ENCODE peak calls at places on chromosome 4, in five cellular contexts. X is lung, N is spleen, H is lower lobe of right lung, U is psoas muscle. S is an unnamed sample. For H3K27me3, the result is how much of the 10 kb centered on the place peaks cover.

GRCh38 chr4:108303488-108304177 is 134.9 kb upstream of the LEF1 start:
- DNase-seq in X (no peak), N (no peak), H (no peak), U (no peak), S (no peak)

GRCh38 chr4:72613959-72614358 is 44.9 kb upstream of the ADAMTS3 start:
- DNase-seq in X (no peak), N (no peak), H (no peak), U (no peak), S (no peak)

GRCh38 chr4:93649828-93650227 is 178.7 kb upstream of the ATOH1 start:
- DNase-seq in X (no peak), N (no peak), H (no peak), U (no peak), S (no peak)

GRCh38 chr4:187208641-187209040 is 485.0 kb upstream of the FAT1 start:
- DNase-seq in X (no peak), N (no peak), H (no peak), U (no peak), S (no peak)

GRCh38 chr4:2370597-2371320 is 47.7 kb downstream of the ZFYVE28 start:
- DNase-seq in X (no peak), N (peak), H (peak), U (no peak), S (peak)

GRCh38 chr4:152032722-152033131 is 271.9 kb upstream of the GATB start:
- DNase-seq in X (no peak), N (no peak), H (no peak), U (no peak), S (no peak)

GRCh38 chr4:121192500-121192899 is 28.4 kb upstream of the TNIP3 start:
- DNase-seq in X (no peak), N (no peak), H (no peak), U (no peak), S (no peak)

GRCh38 chr4:156710571-156711195 is 260.9 kb downstream of the PDGFC start:
- DNase-seq in X (no peak), N (no peak), H (no peak), U (no peak), S (no peak)

GRCh38 chr4:26201119-26201518 is 119.7 kb upstream of the RBPJ start:
- DNase-seq in X (no peak), N (no peak), H (no peak), U (no peak), S (no peak)

GRCh38 chr4:55321707-55322264 is 24.3 kb upstream of the SRD5A3 start:
- DNase-seq in X (peak), N (no peak), H (no peak), U (peak), S (peak)

GRCh38 chr4:78165758-78166157 is 108.6 kb downstream of the FRAS1 start:
- DNase-seq in X (no peak), N (no peak), H (no peak), U (no peak), S (no peak)

GRCh38 chr4:8261851-8262535 is 7.6 kb upstream of the HTRA3 start:
- DNase-seq in X (no peak), N (no peak), H (no peak), U (no peak), S (no peak)

GRCh38 chr4:1512738-1513660 is 106.8 kb upstream of the NKX1-1 start:
- DNase-seq in X (no peak), N (peak), H (peak), U (peak), S (no peak)

GRCh38 chr4:133594246-133595207 is 445.4 kb downstream of the PCDH10 start:
- DNase-seq in X (no peak), N (no peak), H (no peak), U (no peak), S (no peak)

GRCh38 chr4:15837591-15837990 is 59.5 kb downstream of the CD38 start:
- DNase-seq in X (no peak), N (no peak), H (no peak), U (no peak), S (no peak)

GRCh38 chr4:2250003-2250763 is 8.3 kb upstream of the HAUS3 start:
- DNase-seq in X (peak), N (no peak), H (no peak), U (peak), S (no peak)

GRCh38 chr4:154781126-154781982 is at the start of gene RBM46:
- DNase-seq in X (no peak), N (peak), H (no peak), U (no peak), S (no peak)

GRCh38 chr4:83906561-83906960 is 370.7 kb downstream of the GPAT3 start:
- DNase-seq in X (no peak), N (no peak), H (no peak), U (no peak), S (no peak)

GRCh38 chr4:107721436-107722090 is 1.5 kb upstream of the PAPSS1 start:
- DNase-seq in X (no peak), N (peak), H (no peak), U (no peak), S (no peak)

GRCh38 chr4:128735714-128736113 is 73.8 kb upstream of the JADE1 start:
- DNase-seq in X (no peak), N (no peak), H (no peak), U (no peak), S (no peak)

GRCh38 chr4:186644737-186645261 is 78.9 kb downstream of the FAT1 start:
- DNase-seq in X (no peak), N (no peak), H (no peak), U (no peak), S (no peak)

GRCh38 chr4:80266902-80267380 is 477 bp downstream of the FGF5 start:
- DNase-seq in X (no peak), N (peak), H (no peak), U (no peak), S (no peak)

GRCh38 chr4:145299380-145300076 is 119.1 kb upstream of the OTUD4 start:
- DNase-seq in X (no peak), N (no peak), H (no peak), U (no peak), S (peak)

GRCh38 chr4:101287332-101287731 is 60.0 kb downstream of the PPP3CA start:
- DNase-seq in X (no peak), N (no peak), H (no peak), U (no peak), S (no peak)

GRCh38 chr4:8409271-8410065 is 31.1 kb downstream of the ACOX3 start:
- DNase-seq in X (no peak), N (peak), H (peak), U (no peak), S (no peak)

GRCh38 chr4:96913437-96914075 is 1073.7 kb downstream of the PDHA2 start:
- DNase-seq in X (no peak), N (no peak), H (no peak), U (no peak), S (no peak)

GRCh38 chr4:111773858-111774257 is 371.4 kb upstream of the FAM241A start:
- DNase-seq in X (peak), N (no peak), H (peak), U (no peak), S (no peak)

GRCh38 chr4:84470204-84470785 is 28.8 kb downstream of the NKX6-1 start:
- DNase-seq in X (no peak), N (no peak), H (no peak), U (no peak), S (no peak)

GRCh38 chr4:169225812-169226211 is 44.9 kb downstream of the SH3RF1 start:
- DNase-seq in X (no peak), N (no peak), H (no peak), U (no peak), S (no peak)

GRCh38 chr4:107125496-107125895 is 89.4 kb upstream of the DKK2 start:
- DNase-seq in X (no peak), N (no peak), H (no peak), U (no peak), S (no peak)

GRCh38 chr4:41881931-41882621 is 53.2 kb upstream of the TMEM33 start:
- DNase-seq in X (no peak), N (peak), H (no peak), U (no peak), S (no peak)
- H3K27me3 ChIP-seq in X (under half), N (half or more), H (half or more), U (under half), S (half or more)

DNA sequence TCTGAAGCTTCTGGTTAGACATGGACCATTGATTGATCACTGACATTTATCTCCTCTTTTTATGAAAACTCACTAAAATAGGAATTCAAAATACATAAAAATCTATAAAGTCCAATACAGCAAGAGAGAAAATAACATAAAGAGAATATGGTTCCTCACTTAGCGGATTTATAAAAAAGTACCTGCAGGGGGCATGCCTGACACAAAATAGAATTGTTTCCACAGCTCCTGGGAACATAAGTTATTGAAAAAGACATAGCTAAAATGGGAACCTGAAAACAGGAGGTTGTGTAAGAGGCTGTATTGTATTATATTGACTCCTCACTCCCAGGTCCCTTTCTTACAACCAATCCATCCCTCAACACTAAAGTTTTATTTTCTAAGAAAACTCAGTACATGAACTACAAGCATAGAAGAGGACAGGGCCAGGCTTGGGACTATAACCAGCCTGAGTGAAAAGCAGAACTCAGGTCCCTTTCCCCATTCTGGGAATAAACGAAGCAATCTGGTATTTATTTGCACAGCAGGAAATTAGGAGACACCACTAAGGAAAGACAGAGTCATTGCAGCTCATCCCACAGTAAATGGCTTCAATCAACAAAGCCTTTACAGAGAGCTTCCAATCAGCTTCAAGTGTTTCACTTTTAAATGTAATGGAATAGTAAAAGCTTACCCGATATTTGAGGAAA is 121.1 kb upstream of the NDST4 start:
- DNase-seq in X (no peak), N (no peak), H (no peak), U (no peak), S (no peak)
- TF ChIP-seq CTCF in X (no peak), N (no peak), H (peak), U (no peak), S (peak)

DNA sequence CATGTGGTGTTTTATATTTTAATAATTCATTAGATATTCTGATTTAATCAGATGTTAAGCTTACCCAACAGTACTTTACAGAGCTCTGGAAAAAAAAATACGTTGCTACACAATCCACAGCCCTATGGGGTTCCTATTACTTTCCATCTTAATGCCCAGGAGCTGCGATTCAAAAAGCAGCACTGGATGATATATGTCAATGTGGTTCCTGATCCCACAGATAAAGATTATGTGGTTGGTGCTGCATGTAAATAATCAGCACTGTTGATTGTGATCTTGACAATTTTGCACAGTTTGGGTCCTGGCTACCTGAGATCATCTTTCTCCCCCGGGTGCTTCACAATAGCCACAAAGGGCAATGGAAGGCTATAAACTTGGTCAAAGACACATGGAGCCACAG is 72.7 kb upstream of the DCLK2 start:
- DNase-seq in X (no peak), N (no peak), H (no peak), U (no peak), S (no peak)
- H3K4me3 ChIP-seq in X (no peak), N (no peak), H (no peak), U (no peak), S (no peak)

DNA sequence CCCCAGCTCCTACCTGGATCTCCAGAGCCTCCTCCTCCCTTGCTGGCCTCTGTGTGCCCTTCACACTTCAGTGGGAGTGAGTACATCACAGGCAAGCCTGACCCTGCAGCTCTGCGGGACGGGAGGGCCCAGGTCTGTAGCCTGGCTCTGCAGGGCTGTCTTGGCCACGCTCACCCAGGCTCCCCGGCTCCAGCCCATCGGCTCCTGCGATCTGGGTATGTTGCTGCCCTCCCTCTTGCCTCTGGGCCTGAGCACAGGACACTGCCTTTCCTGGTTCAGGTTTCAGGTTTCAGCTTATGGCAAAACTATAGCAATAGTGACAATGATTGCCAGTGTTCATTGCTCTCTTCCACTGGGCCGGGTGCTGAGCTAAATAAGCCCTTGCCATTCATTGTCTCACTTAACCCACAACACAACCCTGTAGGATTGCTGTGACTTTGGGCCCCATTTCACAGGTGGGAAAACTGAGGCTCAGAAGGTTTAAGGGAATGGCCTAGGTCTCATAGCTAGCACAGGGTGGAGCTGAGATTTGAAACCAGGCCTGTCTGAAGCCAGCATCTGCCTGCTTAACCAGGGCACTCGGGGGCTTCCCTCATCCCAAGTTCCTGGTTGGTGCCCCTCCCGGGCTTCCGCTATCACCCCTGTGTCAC is 44.6 kb upstream of the SORCS2 start:
- DNase-seq in X (no peak), N (no peak), H (no peak), U (no peak), S (no peak)
- H3K27me3 ChIP-seq in X (under half), N (under half), H (under half), U (under half), S (under half)

DNA sequence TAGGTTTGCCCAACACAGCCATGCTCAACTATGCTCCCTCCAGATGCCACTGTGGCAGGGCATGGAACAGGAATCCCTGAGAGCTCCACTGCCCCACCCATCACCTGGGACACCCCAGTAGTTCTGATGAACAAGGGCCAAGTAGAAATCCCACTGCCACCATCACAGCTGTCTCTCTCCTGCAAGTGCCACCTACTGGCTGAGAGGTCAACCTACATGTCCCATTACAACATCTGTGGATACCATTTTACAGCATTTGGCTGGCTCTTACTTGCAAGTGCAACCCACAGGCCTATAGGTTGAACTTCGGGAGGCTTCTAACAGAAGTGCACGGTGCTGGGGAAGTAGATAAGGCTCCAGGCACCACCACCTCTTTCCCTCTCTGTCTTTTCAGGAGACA is 142.5 kb downstream of the CXXC4 start:
- DNase-seq in X (no peak), N (no peak), H (no peak), U (no peak), S (no peak)
- TF ChIP-seq CTCF in X (no peak), N (no peak), H (no peak), U (no peak), S (no peak)

GRCh38 chr4:114601304-114602052 is 2.9 kb downstream of the UGT8 start:
- DNase-seq in X (no peak), N (no peak), H (no peak), U (no peak), S (peak)

GRCh38 chr4:114600672-114601071 is 2.1 kb downstream of the UGT8 start:
- DNase-seq in X (no peak), N (no peak), H (no peak), U (no peak), S (no peak)

GRCh38 chr4:114599231-114600065 is 841 bp downstream of the UGT8 start:
- DNase-seq in X (no peak), N (peak), H (no peak), U (no peak), S (no peak)

GRCh38 chr4:114598191-114599121 is at the start of gene UGT8:
- DNase-seq in X (peak), N (peak), H (peak), U (peak), S (peak)

DNA sequence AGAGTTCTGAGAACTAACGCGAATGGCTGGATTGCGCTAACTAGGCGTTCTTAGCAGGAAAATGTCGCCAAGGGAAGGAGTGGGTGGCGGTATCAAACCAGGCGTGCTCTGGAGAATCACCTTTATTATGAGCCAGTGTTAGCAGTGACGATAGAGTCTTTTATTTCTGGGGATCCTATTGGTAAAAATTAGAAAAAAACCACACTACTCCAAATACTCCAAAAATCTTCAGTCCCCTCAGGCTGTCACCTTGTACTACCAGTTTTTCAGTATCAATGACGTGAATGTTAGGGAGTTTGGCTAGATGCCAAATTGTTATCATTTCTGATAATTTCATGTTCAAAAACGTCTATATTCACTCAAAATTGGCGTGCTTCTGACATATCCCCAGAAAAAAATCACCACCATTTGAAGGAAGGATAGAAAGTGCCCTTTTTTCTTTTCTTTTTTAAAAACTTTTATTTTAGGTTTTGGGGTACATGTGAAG is 1.5 kb downstream of the UGT8 start:
- DNase-seq in X (no peak), N (no peak), H (no peak), U (no peak), S (no peak)
- H3K4me3 ChIP-seq in X (no peak), N (peak), H (peak), U (peak), S (peak)

GRCh38 chr4:3848323-3848722 is 82.1 kb downstream of the ADRA2C start:
- DNase-seq in X (no peak), N (no peak), H (no peak), U (no peak), S (no peak)

GRCh38 chr4:3845744-3846429 is 79.7 kb downstream of the ADRA2C start:
- DNase-seq in X (no peak), N (no peak), H (no peak), U (no peak), S (no peak)

GRCh38 chr4:3845094-3845743 is 79.0 kb downstream of the ADRA2C start:
- DNase-seq in X (no peak), N (no peak), H (no peak), U (no peak), S (no peak)

GRCh38 chr4:3849140-3849539 is 83.0 kb downstream of the ADRA2C start:
- DNase-seq in X (no peak), N (no peak), H (no peak), U (no peak), S (no peak)

GRCh38 chr4:3847211-3847940 is 81.2 kb downstream of the ADRA2C start:
- DNase-seq in X (no peak), N (no peak), H (no peak), U (no peak), S (no peak)
- H3K27me3 ChIP-seq in X (under half), N (under half), H (under half), U (under half), S (under half)

GRCh38 chr4:38873290-38873949 is 5.8 kb downstream of the FAM114A1 start:
- DNase-seq in X (no peak), N (no peak), H (no peak), U (no peak), S (no peak)
- TF ChIP-seq CTCF in X (no peak), N (no peak), H (no peak), U (no peak), S (no peak)